ENCODE peak calls at places on chromosomes 12 and 14, in five cellular contexts. D, C, L, A and F are unnamed samples.

GRCh38 chr12:59122784-59123183 is 202.5 kb upstream of the LRIG3 start:
- DNase-seq in C (no peak), A (no peak), D (no peak), L (no peak), F (no peak)

GRCh38 chr12:46915082-46915481 is 89.3 kb upstream of the SLC38A4 start:
- DNase-seq in D (no peak), A (peak), L (no peak), C (no peak), F (no peak)

GRCh38 chr12:11672361-11672760 is 22.9 kb downstream of the ETV6 start:
- DNase-seq in C (no peak), L (no peak), A (no peak), D (no peak), F (no peak)

GRCh38 chr12:110983811-110984210 is 63.4 kb upstream of the MYL2 start:
- DNase-seq in A (no peak), D (no peak), L (no peak), C (no peak), F (no peak)

GRCh38 chr14:28375295-28375694 is 391.3 kb upstream of the FOXG1 start:
- DNase-seq in D (no peak), C (peak), A (no peak), L (peak), F (peak)

GRCh38 chr12:52608161-52608560 is 6.9 kb upstream of the KRT72 start:
- DNase-seq in D (no peak), L (peak), A (no peak), C (no peak), F (no peak)

GRCh38 chr12:5807538-5808219 is 137.4 kb downstream of the ANO2 start:
- DNase-seq in A (peak), D (no peak), C (no peak), L (no peak), F (no peak)

GRCh38 chr14:54591461-54592245 is 24.7 kb downstream of the SAMD4A start:
- DNase-seq in C (no peak), D (no peak), L (no peak), A (no peak), F (no peak)

GRCh38 chr14:67187826-67188225 is 1.4 kb upstream of the GARIN2 start:
- DNase-seq in C (no peak), A (peak), D (no peak), L (no peak), F (no peak)

GRCh38 chr14:82710257-82710841 is 1176.7 kb upstream of the SEL1L start:
- DNase-seq in C (peak), L (peak), A (peak), D (no peak), F (peak)

GRCh38 chr12:104792570-104792969 is 165.5 kb downstream of the SLC41A2 start:
- DNase-seq in A (peak), L (no peak), C (no peak), D (no peak), F (no peak)

GRCh38 chr14:89853976-89854693 is 100.4 kb downstream of the EFCAB11 start:
- DNase-seq in D (no peak), C (no peak), A (no peak), L (no peak), F (peak)
- H3K4me3 ChIP-seq in D (no peak), C (no peak), A (no peak), L (no peak), F (no peak)

GRCh38 chr14:36511981-36512584 is 7.9 kb downstream of the NKX2-1 start:
- DNase-seq in C (no peak), L (no peak), A (no peak), D (no peak), F (no peak)

GRCh38 chr14:36510874-36511273 is 9.2 kb downstream of the NKX2-1 start:
- DNase-seq in A (no peak), D (no peak), L (no peak), C (no peak), F (no peak)

GRCh38 chr14:36508418-36509051 is 11.5 kb downstream of the NKX2-1 start:
- DNase-seq in A (no peak), L (peak), C (no peak), D (no peak), F (no peak)

GRCh38 chr14:36509056-36509917 is 10.7 kb downstream of the NKX2-1 start:
- DNase-seq in L (peak), C (no peak), A (no peak), D (no peak), F (no peak)

DNA sequence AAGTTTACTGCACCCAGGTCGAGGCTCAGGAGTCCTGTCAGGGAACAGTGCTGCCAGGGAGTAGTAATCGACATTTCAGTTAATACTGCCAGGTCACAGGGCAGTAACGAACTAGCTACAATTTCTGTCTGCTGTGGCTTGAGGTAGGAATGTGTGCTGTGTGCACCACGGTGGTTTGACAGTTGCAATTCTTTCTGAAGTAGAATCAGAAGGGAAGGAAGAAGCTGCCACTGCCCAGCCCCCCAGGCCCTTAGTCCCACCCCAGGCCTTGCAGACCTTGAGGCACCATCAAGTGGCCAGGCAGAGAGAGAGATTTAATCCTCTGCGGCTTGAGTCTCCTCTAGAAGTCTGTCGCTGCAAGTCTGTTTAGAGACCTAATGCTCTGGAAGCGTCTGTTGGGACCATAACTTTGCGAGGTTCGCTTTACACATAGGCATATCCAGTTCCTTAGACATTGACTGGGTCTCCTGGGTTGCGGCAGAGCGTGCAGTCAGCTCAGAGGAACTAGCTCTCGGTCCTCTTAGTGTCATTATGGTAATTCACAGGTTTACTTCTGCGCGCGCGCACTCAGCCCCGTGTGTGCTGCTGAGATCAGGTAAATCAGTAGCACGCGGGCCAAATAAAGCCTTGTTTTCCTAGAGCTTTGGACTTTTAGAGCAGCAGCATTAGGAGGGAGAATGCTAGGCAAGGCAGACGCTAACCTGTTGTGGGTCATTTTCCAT is 9.8 kb downstream of the NKX2-1 start:
- DNase-seq in D (no peak), A (no peak), L (peak), C (no peak), F (peak)
- H3K4me3 ChIP-seq in D (no peak), A (no peak), L (peak), C (no peak), F (no peak)

DNA sequence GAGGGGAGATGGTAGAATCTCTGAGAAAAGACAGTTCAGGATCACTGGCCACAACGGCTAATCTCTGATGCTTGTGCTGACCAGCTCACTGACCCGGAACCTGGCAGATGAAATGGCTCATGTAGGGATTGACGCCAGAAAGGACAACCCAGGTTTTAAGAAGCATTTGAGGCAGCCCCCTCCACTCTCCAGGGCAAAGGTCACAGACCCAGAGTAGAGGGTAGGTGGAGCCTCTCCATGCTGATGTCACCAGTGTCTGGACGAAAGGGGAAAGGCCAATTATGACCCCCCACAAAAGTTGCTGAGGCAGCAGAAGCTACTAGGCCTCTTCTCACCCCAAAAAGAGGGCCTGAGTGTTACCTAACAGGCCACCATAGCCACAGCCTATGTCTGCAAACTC is 1.2 kb downstream of the METTL1 start:
- DNase-seq in A (no peak), C (no peak), D (no peak), L (no peak), F (no peak)
- H3K4me3 ChIP-seq in A (no peak), C (peak), D (no peak), L (peak), F (peak)

DNA sequence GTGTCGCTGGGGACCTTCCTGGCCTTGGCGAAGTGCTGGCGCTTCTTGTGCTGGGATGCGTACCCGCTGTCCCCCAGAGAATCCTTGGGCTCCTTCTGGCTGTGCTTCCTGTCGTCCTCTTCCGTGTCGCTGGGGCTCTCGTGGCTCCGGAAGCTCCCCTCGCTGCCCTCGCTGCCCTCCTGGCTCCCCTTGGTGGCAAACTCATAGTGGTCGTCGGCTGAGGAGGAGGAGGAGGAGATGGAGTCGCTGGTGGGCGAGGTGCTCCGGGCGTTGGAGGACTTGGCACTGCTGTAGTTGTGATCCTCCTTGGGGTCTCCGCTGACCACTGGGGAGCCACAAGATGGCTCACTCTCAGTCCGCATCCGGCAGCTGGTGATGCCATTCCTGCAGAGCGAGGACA is 254.4 kb downstream of the FOXN3 start:
- DNase-seq in A (no peak), L (no peak), C (no peak), D (no peak), F (no peak)
- H3K4me3 ChIP-seq in A (no peak), L (no peak), C (no peak), D (no peak), F (no peak)

GRCh38 chr12:49825971-49826421 is 2.2 kb downstream of the NCKAP5L start:
- DNase-seq in L (peak), C (no peak), A (peak), D (no peak), F (no peak)
- H3K4me3 ChIP-seq in L (no peak), C (no peak), A (no peak), D (no peak), F (no peak)

DNA sequence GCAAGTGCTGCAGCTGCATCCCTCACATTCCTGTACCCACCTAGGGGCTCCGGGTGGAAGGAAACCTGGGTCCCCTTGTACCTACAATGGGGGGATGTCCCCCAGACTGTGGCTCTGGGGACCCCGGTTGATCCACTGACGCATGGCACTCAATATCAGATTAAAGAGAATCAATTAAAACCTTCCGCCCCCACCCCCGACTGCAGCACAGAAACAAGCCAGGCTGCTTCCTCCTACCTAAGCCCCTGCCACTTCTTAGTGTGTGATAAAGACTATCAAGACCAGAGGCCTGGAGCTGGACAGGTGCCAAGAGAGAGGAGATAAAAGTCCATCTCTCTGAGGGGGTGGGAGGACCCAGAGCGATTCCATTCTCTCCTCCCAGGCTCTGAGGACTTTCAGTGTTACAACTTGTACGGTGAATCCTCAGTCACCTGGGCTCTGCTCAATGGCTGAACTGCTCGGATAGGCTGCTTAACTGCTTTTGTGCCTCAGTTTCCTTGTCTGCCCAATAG is 28.2 kb upstream of the RPLP0 start:
- DNase-seq in A (no peak), L (no peak), C (no peak), D (no peak), F (no peak)
- H3K4me3 ChIP-seq in A (no peak), L (peak), C (no peak), D (no peak), F (no peak)

DNA sequence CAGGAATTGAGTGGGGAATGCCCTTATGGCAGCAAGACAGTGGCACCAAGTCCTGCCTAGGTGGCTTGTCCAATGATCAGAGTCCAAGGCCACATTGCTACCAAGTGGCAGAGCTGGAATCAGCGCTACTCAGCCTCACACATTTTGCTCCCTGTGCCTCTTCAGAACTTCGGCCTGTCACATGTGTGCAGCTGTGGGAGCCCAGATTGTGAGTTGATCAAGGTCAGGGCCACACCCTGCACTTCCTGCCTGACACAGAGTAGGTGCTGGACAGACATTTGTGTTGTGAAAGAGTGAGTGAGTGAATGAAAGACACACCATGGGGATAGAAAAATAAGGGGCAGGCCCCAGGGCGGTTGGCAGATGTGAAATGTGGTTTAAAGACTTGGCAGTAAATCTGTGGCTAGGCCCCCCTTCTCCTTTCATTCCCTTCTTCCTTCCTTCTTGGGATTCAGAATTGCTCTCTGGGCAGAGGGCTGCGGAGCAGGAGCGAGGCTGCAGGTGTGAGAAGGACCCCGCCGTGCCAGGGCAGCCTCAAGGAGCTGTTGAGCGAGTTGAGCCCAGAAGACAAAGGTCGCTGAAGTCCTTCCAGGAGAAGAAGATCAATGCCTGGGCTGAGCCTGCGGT is 83.5 kb downstream of the SLC25A47 start:
- DNase-seq in C (no peak), A (peak), L (no peak), D (peak), F (peak)
- H3K4me3 ChIP-seq in C (no peak), A (no peak), L (no peak), D (no peak), F (no peak)

GRCh38 chr12:14884458-14884878 is 1.2 kb downstream of the MGP start:
- DNase-seq in D (peak), L (no peak), A (peak), C (peak), F (peak)

GRCh38 chr12:14880890-14881453 is 4.7 kb downstream of the MGP start:
- DNase-seq in L (no peak), A (no peak), C (no peak), D (no peak), F (no peak)

GRCh38 chr12:14886271-14886670 is 617 bp upstream of the MGP start:
- DNase-seq in L (no peak), A (no peak), C (no peak), D (no peak), F (no peak)

GRCh38 chr12:14883663-14884062 is 2.0 kb downstream of the MGP start:
- DNase-seq in L (no peak), C (no peak), D (no peak), A (no peak), F (no peak)

GRCh38 chr12:14885718-14886201 is at the start of gene MGP:
- DNase-seq in A (peak), D (no peak), C (no peak), L (no peak), F (no peak)
- H3K4me3 ChIP-seq in A (no peak), D (no peak), C (no peak), L (no peak), F (no peak)